ENCODE peak calls at places on chromosomes 7 and 10, in four cellular contexts. One of them, this sample, is unnamed.

GRCh38 chr7:123220396-123220795 is 20.6 kb upstream of the SLC13A1 start:
- DNase-seq in A549: no peak
- DNase-seq in ovary: no peak
- DNase-seq in spleen: no peak
- DNase-seq in this sample: no peak

GRCh38 chr7:47596502-47597202 is 14.7 kb upstream of the TNS3 start:
- DNase-seq in spleen: no peak
- DNase-seq in ovary: no peak
- DNase-seq in A549: no peak
- DNase-seq in this sample: no peak

GRCh38 chr7:12431886-12432285 is 28.2 kb upstream of the VWDE start:
- DNase-seq in A549: no peak
- DNase-seq in spleen: no peak
- DNase-seq in ovary: no peak
- DNase-seq in this sample: no peak

GRCh38 chr7:28807396-28807994 is 150.6 kb downstream of the TRIL start:
- DNase-seq in ovary: no peak
- DNase-seq in A549: no peak
- DNase-seq in spleen: no peak
- DNase-seq in this sample: no peak

GRCh38 chr7:18198868-18199267 is 171.2 kb upstream of the PRPS1L1 start:
- DNase-seq in spleen: no peak
- DNase-seq in A549: no peak
- DNase-seq in ovary: no peak
- DNase-seq in this sample: no peak

GRCh38 chr10:128173383-128173782 is 47.2 kb upstream of the MKI67 start:
- DNase-seq in A549: no peak
- DNase-seq in spleen: no peak
- DNase-seq in ovary: no peak
- DNase-seq in this sample: no peak

GRCh38 chr7:47552631-47553030 is 29.3 kb downstream of the TNS3 start:
- DNase-seq in spleen: no peak
- DNase-seq in A549: no peak
- DNase-seq in ovary: no peak
- DNase-seq in this sample: no peak

GRCh38 chr7:149598721-149599308 is 101.2 kb upstream of the ZNF746 start:
- DNase-seq in A549: peak; percentile 35
- DNase-seq in spleen: no peak
- DNase-seq in ovary: no peak
- DNase-seq in this sample: no peak

GRCh38 chr10:53894145-53894544 is 906.9 kb downstream of the PCDH15 start:
- DNase-seq in spleen: no peak
- DNase-seq in ovary: no peak
- DNase-seq in A549: no peak
- DNase-seq in this sample: no peak

GRCh38 chr7:45589915-45590678 is 15.9 kb downstream of the ADCY1 start:
- DNase-seq in A549: no peak
- DNase-seq in ovary: no peak
- DNase-seq in spleen: peak; percentile 53
- DNase-seq in this sample: no peak

GRCh38 chr10:12617205-12618175 is 268.1 kb downstream of the CAMK1D start:
- DNase-seq in ovary: no peak
- DNase-seq in spleen: no peak
- DNase-seq in A549: no peak
- DNase-seq in this sample: no peak

GRCh38 chr7:117127585-117128168 is 174.4 kb downstream of the ST7 start:
- DNase-seq in A549: no peak
- DNase-seq in spleen: no peak
- DNase-seq in ovary: peak; percentile 39
- DNase-seq in this sample: no peak

GRCh38 chr10:1739751-1740150 is 2.4 kb upstream of the ADARB2 start:
- DNase-seq in spleen: no peak
- DNase-seq in A549: no peak
- DNase-seq in ovary: no peak
- DNase-seq in this sample: no peak

GRCh38 chr10:7401782-7402181 is 9.1 kb downstream of the SFMBT2 start:
- DNase-seq in A549: no peak
- DNase-seq in spleen: no peak
- DNase-seq in ovary: no peak
- DNase-seq in this sample: peak; percentile 60

GRCh38 chr10:60420991-60421894 is 31.6 kb upstream of the ANK3 start:
- DNase-seq in spleen: no peak
- DNase-seq in ovary: no peak
- DNase-seq in A549: no peak
- DNase-seq in this sample: no peak

GRCh38 chr7:67267914-67268313 is 271.3 kb downstream of the TYW1 start:
- DNase-seq in spleen: no peak
- DNase-seq in ovary: no peak
- DNase-seq in A549: no peak
- DNase-seq in this sample: no peak

GRCh38 chr7:44309271-44310091 is 15.9 kb downstream of the CAMK2B start:
- DNase-seq in ovary: peak; percentile 82
- DNase-seq in A549: no peak
- DNase-seq in spleen: peak; percentile 87
- DNase-seq in this sample: peak; percentile 76

DNA sequence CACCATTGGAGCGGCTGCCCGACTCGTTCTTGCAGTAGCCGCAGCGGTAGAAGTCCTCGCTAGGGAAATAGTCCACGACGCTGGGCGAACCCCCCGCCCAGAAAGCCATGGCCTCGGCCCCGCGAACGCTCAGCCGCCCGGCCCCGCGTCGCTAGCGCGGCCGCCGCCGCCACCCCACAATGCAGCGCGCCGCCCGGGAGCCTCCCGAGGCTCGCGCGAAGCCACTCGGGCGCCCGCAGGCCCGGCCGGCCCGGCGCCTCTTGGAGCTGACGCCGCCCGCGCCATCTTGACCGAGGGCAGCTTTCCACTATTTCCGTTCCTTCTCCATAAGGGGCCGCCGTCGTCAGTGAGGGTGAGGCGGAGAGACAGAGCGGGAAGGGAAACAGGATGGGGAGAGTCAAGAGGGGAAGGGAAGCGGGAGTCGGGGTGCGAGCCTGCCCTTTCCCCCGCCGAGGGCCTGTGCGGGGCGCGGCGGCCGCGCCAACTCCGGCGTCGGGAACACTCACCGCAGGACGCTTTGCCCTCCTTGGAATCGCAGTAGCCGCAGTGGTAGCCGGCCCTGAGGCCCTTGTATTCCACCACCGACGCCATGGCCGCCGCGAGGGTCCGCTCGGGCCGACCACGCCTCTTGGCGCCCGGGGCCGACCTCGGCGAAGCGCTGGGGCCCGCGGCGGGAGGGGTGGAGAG is at the start of gene ATE1:
- DNase-seq in A549: peak; percentile 72
- DNase-seq in spleen: peak; percentile 97
- DNase-seq in ovary: peak; percentile 95
- DNase-seq in this sample: peak; percentile 90
- TF ChIP-seq CTCF in A549: peak; percentile 6
- TF ChIP-seq CTCF in spleen: no peak
- TF ChIP-seq CTCF in ovary: no peak
- TF ChIP-seq CTCF in this sample: no peak

GRCh38 chr10:21889477-21890275 is 113.9 kb downstream of the DNAJC1 start:
- DNase-seq in A549: no peak
- DNase-seq in spleen: no peak
- DNase-seq in ovary: no peak
- DNase-seq in this sample: no peak
- H3K4me3 ChIP-seq in A549: no peak overlapping the region
- H3K4me3 ChIP-seq in spleen: no peak overlapping the region
- H3K4me3 ChIP-seq in ovary: no peak overlapping the region
- H3K4me3 ChIP-seq in this sample: no peak overlapping the region

GRCh38 chr7:2256306-2257045 is 14.4 kb downstream of the NUDT1 start:
- DNase-seq in spleen: peak; percentile 74
- DNase-seq in A549: no peak
- DNase-seq in ovary: no peak
- DNase-seq in this sample: no peak

GRCh38 chr7:2253525-2254244 is 11.7 kb downstream of the NUDT1 start:
- DNase-seq in ovary: no peak
- DNase-seq in A549: no peak
- DNase-seq in spleen: no peak
- DNase-seq in this sample: no peak

GRCh38 chr7:2257046-2257551 is 15.1 kb downstream of the NUDT1 start:
- DNase-seq in A549: no peak
- DNase-seq in ovary: no peak
- DNase-seq in spleen: peak; percentile 76
- DNase-seq in this sample: no peak

GRCh38 chr7:2254429-2255144 is 12.6 kb downstream of the NUDT1 start:
- DNase-seq in ovary: no peak
- DNase-seq in spleen: no peak
- DNase-seq in A549: no peak
- DNase-seq in this sample: no peak

DNA sequence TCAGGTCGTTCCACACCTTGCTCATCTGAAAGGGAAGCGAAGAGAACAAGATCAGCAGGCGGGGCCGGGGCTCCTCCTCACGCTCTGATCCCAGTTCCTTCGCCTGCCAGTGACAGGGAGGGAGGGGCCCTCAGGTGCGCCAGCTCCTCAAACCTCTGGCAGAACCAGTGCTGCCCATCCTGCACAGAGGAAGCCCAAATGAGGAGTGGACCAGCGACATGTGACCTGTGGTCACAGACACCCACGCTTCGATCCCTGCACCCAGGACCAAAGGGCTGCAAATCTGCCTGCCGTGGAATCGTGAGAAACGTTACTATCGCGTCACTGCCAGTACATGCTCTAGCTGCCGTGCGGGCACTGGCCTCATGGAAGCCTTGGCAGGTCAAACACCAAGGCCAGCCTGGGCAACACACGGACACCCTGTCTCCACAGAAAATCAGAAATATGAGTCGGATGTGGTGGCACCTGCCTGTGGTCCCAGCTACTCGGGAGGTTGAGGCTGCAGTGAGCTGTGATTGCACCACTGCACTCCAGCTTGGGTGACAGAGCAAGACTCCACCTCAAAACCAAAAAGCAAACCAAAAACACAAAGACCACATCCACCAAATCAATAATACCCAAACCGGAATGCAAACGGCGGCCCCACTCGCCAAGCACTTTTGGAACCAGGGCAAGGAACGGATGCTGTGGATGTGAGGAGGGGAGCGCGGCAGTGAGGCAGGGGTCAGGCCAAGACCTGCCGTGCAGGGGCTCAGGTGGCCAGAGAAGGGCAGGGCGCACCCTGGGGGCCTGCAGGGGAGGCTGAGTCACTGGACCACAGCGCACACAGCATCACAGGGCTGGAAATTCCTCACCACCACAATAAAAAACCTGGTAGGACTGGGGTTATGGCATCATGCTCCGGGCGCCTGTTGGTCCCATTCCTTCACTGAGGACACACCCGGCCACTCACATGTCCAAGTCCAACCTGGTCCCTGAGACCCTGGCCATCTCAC is 13.4 kb downstream of the NUDT1 start:
- DNase-seq in A549: no peak
- DNase-seq in ovary: no peak
- DNase-seq in spleen: no peak
- DNase-seq in this sample: no peak
- TF ChIP-seq POLR2A in A549: no peak
- TF ChIP-seq POLR2A in ovary: no peak
- TF ChIP-seq POLR2A in spleen: no peak
- TF ChIP-seq POLR2A in this sample: no peak

GRCh38 chr7:1639071-1639470 is 31.0 kb upstream of the ELFN1 start:
- DNase-seq in ovary: no peak
- DNase-seq in spleen: no peak
- DNase-seq in A549: no peak
- DNase-seq in this sample: no peak
- TF ChIP-seq CTCF in ovary: no peak
- TF ChIP-seq CTCF in spleen: no peak
- TF ChIP-seq CTCF in A549: no peak
- TF ChIP-seq CTCF in this sample: no peak

GRCh38 chr10:80458638-80459037 is 4.5 kb downstream of the TSPAN14 start:
- DNase-seq in A549: no peak
- DNase-seq in spleen: no peak
- DNase-seq in ovary: peak; percentile 21
- DNase-seq in this sample: no peak

GRCh38 chr10:80459047-80459865 is 5.1 kb downstream of the TSPAN14 start:
- DNase-seq in ovary: peak; percentile 47
- DNase-seq in spleen: peak; percentile 93
- DNase-seq in A549: no peak
- DNase-seq in this sample: no peak

GRCh38 chr10:80457554-80458262 is 3.6 kb downstream of the TSPAN14 start:
- DNase-seq in spleen: peak; percentile 65
- DNase-seq in ovary: peak; percentile 19
- DNase-seq in A549: no peak
- DNase-seq in this sample: no peak

GRCh38 chr10:80460399-80461207 is 6.5 kb downstream of the TSPAN14 start:
- DNase-seq in spleen: no peak
- DNase-seq in ovary: peak; percentile 64
- DNase-seq in A549: no peak
- DNase-seq in this sample: no peak

DNA sequence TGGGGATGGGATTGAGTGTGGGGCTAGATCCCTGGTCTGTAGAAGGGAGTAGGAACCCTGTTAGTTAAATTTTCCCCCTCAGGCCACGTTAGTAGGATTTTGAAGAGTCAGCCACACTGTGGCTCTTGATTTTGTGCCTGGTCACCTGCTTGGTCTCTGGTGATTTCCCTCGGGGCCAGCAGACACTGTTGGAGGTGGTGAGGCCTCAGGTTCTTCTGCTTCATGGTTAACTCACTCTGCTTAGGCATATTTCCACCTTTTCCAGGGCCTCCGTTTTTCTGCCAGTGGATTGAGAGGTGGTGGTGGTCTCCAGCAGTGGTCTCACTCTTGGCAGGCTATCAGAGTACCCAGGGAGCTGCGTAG is 4.1 kb downstream of the TSPAN14 start:
- DNase-seq in spleen: no peak
- DNase-seq in ovary: peak; percentile 13
- DNase-seq in A549: no peak
- DNase-seq in this sample: no peak
- H3K4me3 ChIP-seq in spleen: no peak overlapping the region
- H3K4me3 ChIP-seq in ovary: no peak overlapping the region
- H3K4me3 ChIP-seq in A549: peak overlapping the region; percentile 23
- H3K4me3 ChIP-seq in this sample: no peak overlapping the region

DNA sequence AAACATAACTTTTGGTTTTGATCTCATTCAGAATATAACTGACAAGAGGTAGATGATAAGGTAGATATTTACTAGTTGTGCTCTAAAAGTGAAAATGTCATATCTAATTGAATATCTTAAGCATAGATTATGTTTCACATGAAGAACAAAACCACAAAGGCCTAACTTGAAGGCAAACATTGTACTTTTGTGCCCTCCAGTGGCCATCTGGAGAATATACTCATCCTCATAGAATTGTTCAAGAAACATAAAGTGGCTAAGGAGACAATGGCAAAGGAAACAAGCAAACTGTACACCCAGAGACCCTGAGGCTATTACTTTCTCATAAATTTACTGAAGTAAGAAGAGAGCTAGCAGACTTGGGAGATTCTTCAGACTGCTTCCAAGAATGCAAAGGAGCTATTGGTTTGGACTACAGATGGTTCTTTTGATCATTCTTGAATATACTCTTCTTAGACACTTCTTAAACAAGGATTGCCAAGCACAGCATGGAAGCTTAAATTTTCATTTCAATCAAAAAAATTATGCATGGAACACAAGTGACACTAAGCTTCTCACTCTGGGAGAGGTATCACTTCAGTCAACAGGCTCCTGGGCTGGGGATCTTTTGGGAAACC is 98.2 kb upstream of the DKK1 start:
- DNase-seq in spleen: no peak
- DNase-seq in A549: peak; percentile 24
- DNase-seq in ovary: no peak
- DNase-seq in this sample: no peak
- TF ChIP-seq POLR2A in spleen: no peak
- TF ChIP-seq POLR2A in A549: no peak
- TF ChIP-seq POLR2A in ovary: no peak
- TF ChIP-seq POLR2A in this sample: no peak